ENCODE peak calls at places on chromosomes 4 and X, in eight cellular contexts. D, B, G, Y, I, T, K and H are unnamed samples.

GRCh38 chrX:48465336-48465933 is 4.6 kb downstream of the SLC38A5 start:
- DNase-seq in Y (no peak), T (peak), I (no peak), D (no peak), K (no peak), B (no peak), G (no peak), H (no peak)

GRCh38 chr4:54058171-54058570 is 6.2 kb downstream of the CHIC2 start:
- DNase-seq in T (no peak), B (no peak), D (no peak), K (peak), Y (no peak), G (no peak), I (no peak), H (no peak)

GRCh38 chrX:74461384-74461783 is 40.1 kb downstream of the SLC16A2 start:
- DNase-seq in I (no peak), K (no peak), D (no peak), G (no peak), B (no peak), T (no peak), Y (no peak), H (no peak)

GRCh38 chrX:103215037-103215767 is at the start of gene BEX4:
- DNase-seq in Y (peak), G (peak), K (peak), D (peak), T (no peak), I (peak), B (peak), H (peak)

GRCh38 chr4:30929649-30930048 is 209.5 kb downstream of the PCDH7 start:
- DNase-seq in B (no peak), G (no peak), K (no peak), I (no peak), T (no peak), Y (no peak), D (no peak), H (no peak)

GRCh38 chrX:86507337-86507736 is 359.1 kb downstream of the DACH2 start:
- DNase-seq in B (no peak), Y (no peak), I (peak), K (no peak), D (no peak), G (no peak), T (no peak), H (no peak)

GRCh38 chr4:107862658-107863057 is 37.9 kb downstream of the SGMS2 start:
- DNase-seq in I (no peak), B (peak), G (peak), Y (peak), D (no peak), K (peak), T (no peak), H (no peak)

GRCh38 chr4:137678796-137679195 is 146.5 kb upstream of the PCDH18 start:
- DNase-seq in T (no peak), G (no peak), Y (no peak), B (no peak), D (no peak), K (no peak), I (no peak), H (no peak)

GRCh38 chr4:102263024-102263787 is 82.1 kb downstream of the SLC39A8 start:
- DNase-seq in D (no peak), Y (peak), T (no peak), K (peak), G (no peak), B (no peak), I (no peak), H (no peak)
- TF ChIP-seq CTCF in D (peak), Y (peak), T (peak), K (peak), G (no peak), B (no peak), I (peak), H (peak)

DNA sequence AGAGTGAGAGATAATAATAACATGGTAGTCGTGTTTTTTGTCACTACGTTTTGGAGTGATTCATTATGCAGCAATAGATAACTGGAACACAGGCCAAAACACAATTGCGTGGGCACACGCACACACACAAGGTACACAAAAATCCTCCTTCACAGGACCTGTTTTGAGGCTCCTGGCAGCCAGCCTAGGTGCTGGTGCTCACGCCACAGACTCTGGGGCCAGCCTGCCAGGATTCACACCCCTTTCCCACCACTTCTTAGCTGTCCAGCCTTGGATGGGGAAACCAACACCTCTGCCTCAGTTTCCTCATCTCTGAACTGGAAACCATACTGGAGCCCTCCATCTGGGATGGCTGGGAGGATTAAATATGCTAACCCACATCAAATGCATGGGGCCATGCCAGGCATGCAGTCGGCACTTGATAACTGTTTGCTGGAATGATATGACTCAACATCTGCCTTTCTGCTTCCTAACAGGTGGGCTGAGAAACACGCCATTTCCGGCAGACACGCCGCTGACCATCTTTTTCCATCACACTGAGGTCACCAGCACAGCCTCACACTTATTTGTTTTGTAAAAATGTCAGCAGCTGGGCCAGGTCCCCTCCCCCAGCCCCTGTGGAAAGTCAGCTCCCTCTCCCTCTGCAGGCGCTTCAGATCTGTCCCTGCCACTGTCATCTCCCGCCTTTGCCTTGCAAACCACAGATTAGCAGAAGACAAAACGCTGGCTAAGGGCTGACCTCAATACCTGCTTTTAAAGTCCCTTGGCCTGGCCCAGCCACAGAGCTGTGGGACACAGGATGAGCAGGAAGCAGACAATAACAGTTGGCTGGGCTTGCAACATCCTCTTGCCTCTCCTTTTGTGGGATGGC is 237.5 kb downstream of the BCOR start:
- DNase-seq in I (no peak), D (no peak), Y (peak), T (no peak), K (peak), B (peak), G (no peak), H (no peak)
- TF ChIP-seq CTCF in I (no peak), D (no peak), Y (no peak), T (no peak), K (no peak), B (no peak), G (no peak), H (no peak)

DNA sequence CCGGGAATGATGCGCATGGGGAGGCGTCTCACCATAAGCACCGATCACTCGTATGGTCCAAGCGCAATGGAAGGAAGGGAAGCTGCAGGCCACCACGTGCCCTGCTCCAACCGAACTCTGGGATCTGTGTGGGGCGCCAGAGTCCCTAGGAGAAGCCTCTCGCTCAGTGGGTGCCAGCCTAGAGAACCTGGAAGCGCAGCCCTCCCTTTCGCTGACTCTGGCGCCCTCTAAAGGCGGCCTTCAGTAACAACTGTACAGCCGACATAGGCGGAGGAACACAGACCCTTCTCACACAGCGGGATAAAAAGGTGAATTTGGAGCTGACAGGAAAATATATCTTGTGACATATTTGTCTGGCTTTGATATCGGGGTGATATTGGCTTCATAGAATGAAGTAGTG is 76.0 kb downstream of the INTS6L start:
- DNase-seq in T (no peak), I (peak), Y (peak), D (no peak), G (no peak), B (peak), K (peak), H (peak)
- TF ChIP-seq CTCF in T (peak), I (peak), Y (peak), D (peak), G (peak), B (peak), K (peak), H (peak)

GRCh38 chrX:30513284-30513683 is 64.3 kb downstream of the TASL start:
- DNase-seq in K (peak), Y (peak), T (no peak), I (no peak), D (no peak), G (no peak), B (no peak), H (no peak)
- TF ChIP-seq CTCF in K (peak), Y (peak), T (no peak), I (peak), D (peak), G (peak), B (no peak), H (peak)

GRCh38 chrX:16140983-16141382 is 17.6 kb downstream of the GRPR start:
- DNase-seq in T (no peak), K (no peak), B (no peak), D (no peak), G (no peak), Y (no peak), I (no peak), H (no peak)

GRCh38 chrX:16137416-16138107 is 14.2 kb downstream of the GRPR start:
- DNase-seq in G (no peak), T (no peak), I (no peak), K (peak), Y (no peak), B (no peak), D (no peak), H (no peak)

GRCh38 chrX:16136080-16136479 is 12.7 kb downstream of the GRPR start:
- DNase-seq in T (no peak), G (no peak), K (no peak), B (no peak), Y (no peak), D (no peak), I (no peak), H (no peak)

GRCh38 chrX:16140448-16140847 is 17.1 kb downstream of the GRPR start:
- DNase-seq in T (no peak), G (no peak), D (no peak), K (no peak), B (no peak), I (no peak), Y (no peak), H (no peak)

DNA sequence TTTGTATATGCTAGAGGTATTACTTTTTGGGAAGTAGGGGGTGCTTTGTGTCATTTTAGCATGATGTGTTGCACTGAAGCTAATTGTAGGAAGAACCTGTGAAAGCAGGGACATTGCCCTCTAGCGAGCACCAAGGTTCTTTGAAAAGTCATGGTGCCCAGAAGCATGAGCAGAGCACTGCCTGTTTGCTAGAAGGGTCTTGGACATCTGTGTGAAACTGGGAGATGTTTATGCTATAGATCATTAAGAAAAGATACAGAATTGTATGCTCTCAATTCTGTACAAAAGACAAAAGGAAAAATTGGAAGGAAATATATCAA is 14.7 kb downstream of the GRPR start:
- DNase-seq in T (no peak), G (no peak), K (peak), D (no peak), I (no peak), B (no peak), Y (peak), H (no peak)
- TF ChIP-seq CTCF in T (no peak), G (no peak), K (peak), D (no peak), I (no peak), B (no peak), Y (peak), H (no peak)

GRCh38 chr4:184310171-184310567 is 92.5 kb upstream of the ENPP6 start:
- DNase-seq in G (no peak), T (no peak), D (peak), I (no peak), B (peak), Y (peak), K (peak), H (no peak)
- TF ChIP-seq CTCF in G (no peak), T (peak), D (no peak), I (no peak), B (peak), Y (no peak), K (peak), H (no peak)